ENCODE peak calls at places on chromosomes 1 and 21, in eight cellular contexts. V is left lung, B is MM.1S, J is heart left ventricle, C is ovary, H is tibial artery, Y is thoracic aorta, A is A549. W is an unnamed sample.

GRCh38 chr1:170776147-170776734 is 112.3 kb downstream of the PRRX1 start:
- DNase-seq in B (no peak), C (no peak), J (no peak), H (no peak), Y (no peak), A (no peak), V (no peak), W (no peak)

GRCh38 chr1:109644670-109645069 is 11.2 kb upstream of the GSTM4 start:
- DNase-seq in H (no peak), J (no peak), B (no peak), C (peak; percentile 33), V (no peak), Y (no peak), A (no peak), W (no peak)

GRCh38 chr1:71817028-71817427 is 465.3 kb downstream of the NEGR1 start:
- DNase-seq in A (no peak), Y (no peak), J (no peak), B (no peak), C (no peak), V (no peak), H (no peak), W (no peak)

GRCh38 chr1:55826413-55827080 is 611.4 kb upstream of the USP24 start:
- DNase-seq in J (no peak), V (no peak), C (no peak), A (no peak), B (no peak), Y (no peak), H (no peak), W (no peak)

GRCh38 chr1:110188116-110188618 is 21.9 kb upstream of the KCNC4 start:
- DNase-seq in V (no peak), J (no peak), H (no peak), B (no peak), A (no peak), C (no peak), Y (no peak), W (peak; percentile 90)

GRCh38 chr1:2564006-2564814 is 8.0 kb downstream of the TNFRSF14 start:
- DNase-seq in B (no peak), J (no peak), A (no peak), H (no peak), C (no peak), Y (no peak), V (no peak), W (no peak)

GRCh38 chr1:105386489-105386888 is 1636.8 kb downstream of the AMY1C start:
- DNase-seq in H (no peak), A (no peak), C (no peak), B (no peak), Y (no peak), V (no peak), J (no peak), W (no peak)

GRCh38 chr1:76687324-76688018 is 179.8 kb upstream of the ST6GALNAC5 start:
- DNase-seq in C (no peak), A (no peak), H (no peak), B (no peak), V (no peak), J (no peak), Y (no peak), W (no peak)

GRCh38 chr21:41670056-41670805 is 96.6 kb downstream of the RIPK4 start:
- DNase-seq in B (no peak), H (no peak), Y (no peak), C (no peak), J (no peak), V (no peak), A (no peak), W (no peak)

GRCh38 chr1:17540255-17541001 is 930 bp downstream of the ARHGEF10L start:
- DNase-seq in Y (no peak), A (no peak), B (no peak), C (peak; percentile 76), H (peak; percentile 72), V (peak; percentile 62), J (peak; percentile 80), W (no peak)

DNA sequence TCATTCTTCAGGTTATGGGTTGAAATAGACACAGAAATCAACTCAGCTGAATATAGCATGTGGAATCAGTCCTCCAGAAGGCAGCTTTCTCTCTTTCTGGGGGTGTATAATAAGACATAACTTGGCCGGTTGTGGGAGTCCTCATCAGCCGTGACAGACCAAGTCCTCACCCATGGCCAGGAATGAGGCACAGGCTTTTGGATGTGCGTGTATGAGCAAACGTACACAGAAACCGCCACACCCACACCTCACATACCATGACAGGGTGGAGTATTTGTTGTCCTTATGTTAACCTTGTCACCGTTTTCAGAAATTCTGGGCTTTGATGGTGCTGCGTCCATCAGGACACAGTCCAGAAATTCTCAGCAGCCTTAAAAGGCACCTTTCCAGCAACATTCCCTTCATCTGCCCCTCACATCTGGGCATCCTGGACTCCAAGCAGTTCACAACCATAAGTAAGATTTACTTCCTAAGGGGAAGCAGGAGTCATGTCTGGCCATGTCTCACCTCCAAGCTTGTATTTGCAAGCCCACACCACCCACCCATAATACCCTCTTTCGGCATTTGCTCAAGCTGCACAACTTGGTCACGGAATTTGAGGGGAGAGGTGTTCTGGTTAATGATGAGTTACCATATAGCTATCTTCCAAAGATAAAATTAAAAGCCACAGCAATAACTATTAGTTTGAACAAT is 12.4 kb downstream of the C1orf116 start:
- DNase-seq in A (peak; percentile 54), Y (no peak), H (no peak), V (peak; percentile 53), B (no peak), C (no peak), J (no peak), W (no peak)
- H3K4me1 ChIP-seq in A (peaks cover 65% of the 10 kb centered on the region), Y (peaks cover 5% of the 10 kb centered on the region), H (peaks cover 14% of the 10 kb centered on the region), V (peaks cover 35% of the 10 kb centered on the region), B (no peaks in the 10 kb centered on the region), C (peaks cover 4% of the 10 kb centered on the region), J (no peaks in the 10 kb centered on the region), W (no peaks in the 10 kb centered on the region)

DNA sequence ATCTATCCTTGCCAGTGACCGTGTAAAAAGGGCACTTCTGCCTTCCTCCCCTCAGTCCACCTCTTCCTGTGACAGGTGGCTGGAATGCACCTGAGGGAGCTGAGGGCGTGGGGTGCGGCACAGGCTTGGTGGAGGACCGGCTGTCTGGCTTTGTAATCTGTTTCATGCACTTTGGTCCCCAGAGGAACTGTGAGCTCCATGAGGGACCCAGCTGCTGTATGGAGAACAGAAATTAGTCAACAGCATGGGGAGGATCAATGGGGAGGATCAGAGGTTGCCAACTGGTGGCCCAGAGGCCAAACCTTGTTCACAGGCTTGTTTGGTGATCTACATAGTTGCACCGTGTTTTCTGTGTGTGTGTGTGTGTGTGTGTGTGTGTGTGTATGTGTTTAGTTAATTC is 19.0 kb upstream of the LUZP1 start:
- DNase-seq in V (no peak), C (no peak), B (no peak), Y (no peak), H (no peak), A (no peak), J (no peak), W (no peak)
- H3K4me3 ChIP-seq in V (no peak overlapping the region), C (no peak overlapping the region), B (no peak overlapping the region), Y (no peak overlapping the region), H (no peak overlapping the region), A (no peak overlapping the region), J (no peak overlapping the region), W (no peak overlapping the region)

GRCh38 chr1:36175137-36176095 is 19.5 kb downstream of the MAP7D1 start:
- DNase-seq in J (peak; percentile 66), A (no peak), C (no peak), B (peak; percentile 55), H (peak; percentile 41), V (no peak), Y (no peak), W (no peak)

GRCh38 chr1:36176151-36176949 is 20.4 kb downstream of the MAP7D1 start:
- DNase-seq in C (no peak), J (no peak), A (no peak), Y (no peak), H (no peak), B (no peak), V (no peak), W (no peak)

GRCh38 chr1:36177589-36178463 is 21.9 kb downstream of the MAP7D1 start:
- DNase-seq in C (no peak), B (no peak), Y (no peak), J (no peak), H (no peak), V (no peak), A (no peak), W (no peak)

GRCh38 chr1:36179220-36179600 is 23.2 kb downstream of the MAP7D1 start:
- DNase-seq in C (no peak), J (no peak), Y (no peak), A (no peak), B (no peak), V (no peak), H (no peak), W (no peak)

GRCh38 chr1:36178479-36179219 is 22.7 kb downstream of the MAP7D1 start:
- DNase-seq in V (peak; percentile 64), Y (no peak), C (no peak), B (no peak), A (no peak), H (no peak), J (no peak), W (no peak)
- TF ChIP-seq CTCF in V (no peak), Y (no peak), C (no peak), B (no peak), A (no peak), H (no peak), J (no peak), W (no peak)

GRCh38 chr1:20477355-20478071 is 8.5 kb downstream of the CAMK2N1 start:
- DNase-seq in B (no peak), V (peak; percentile 48), C (peak; percentile 69), H (no peak), Y (no peak), J (no peak), A (no peak), W (no peak)
- H3K4me1 ChIP-seq in B (no peaks in the 10 kb centered on the region), V (peaks cover 6% of the 10 kb centered on the region), C (peaks cover 16% of the 10 kb centered on the region), H (peaks cover 6% of the 10 kb centered on the region), Y (no peaks in the 10 kb centered on the region), J (peaks cover 4% of the 10 kb centered on the region), A (peaks cover 94% of the 10 kb centered on the region), W (peaks cover 10% of the 10 kb centered on the region)

GRCh38 chr21:29303301-29303700 is 4.6 kb downstream of the BACH1 start:
- DNase-seq in H (no peak), V (no peak), J (no peak), A (no peak), C (no peak), B (no peak), Y (no peak), W (no peak)

GRCh38 chr21:29302340-29302991 is 3.7 kb downstream of the BACH1 start:
- DNase-seq in A (no peak), C (no peak), V (no peak), H (no peak), Y (no peak), B (no peak), J (no peak), W (no peak)

GRCh38 chr21:29299906-29300546 is 1.3 kb downstream of the BACH1 start:
- DNase-seq in B (peak; percentile 79), Y (no peak), V (peak; percentile 84), H (peak; percentile 70), J (peak; percentile 70), C (peak; percentile 25), A (peak; percentile 13), W (peak; percentile 9)

GRCh38 chr21:29300547-29301138 is 1.9 kb downstream of the BACH1 start:
- DNase-seq in V (no peak), Y (no peak), B (peak; percentile 19), A (no peak), C (no peak), J (no peak), H (no peak), W (no peak)

DNA sequence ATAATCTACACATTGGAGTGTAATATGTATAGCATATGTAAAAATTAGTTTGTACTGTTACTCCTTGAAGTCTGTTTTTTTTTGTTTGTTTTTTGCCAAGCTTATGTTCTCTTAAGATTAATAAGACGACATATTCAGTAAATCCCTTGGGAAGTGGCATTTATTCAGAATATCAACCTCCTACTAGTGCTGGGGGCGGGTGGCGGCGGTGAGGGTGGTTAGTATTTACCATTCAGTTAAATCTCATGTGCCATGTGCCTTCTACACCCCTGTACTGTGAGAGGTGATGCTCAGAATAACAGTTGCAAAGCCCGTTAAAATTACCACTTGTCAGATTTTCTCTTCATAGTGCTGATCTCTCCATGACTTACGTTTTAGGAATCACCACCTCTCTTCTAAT is 3.0 kb downstream of the BACH1 start:
- DNase-seq in V (no peak), A (no peak), J (no peak), Y (no peak), H (no peak), B (no peak), C (no peak), W (no peak)
- H3K4me3 ChIP-seq in V (no peak overlapping the region), A (no peak overlapping the region), J (peak overlapping the region; percentile 69), Y (peak overlapping the region; percentile 75), H (no peak overlapping the region), B (no peak overlapping the region), C (no peak overlapping the region), W (no peak overlapping the region)

W was measured in BE2C.